ENCODE peak calls at places on chromosomes 2 and 18, in five cellular contexts. C is ovary; Q is heart left ventricle; R is CD4-positive, alpha-beta memory T cell; E is stomach. N is an unnamed sample.
A peak's percentile ranks its signal among the peaks of the same experiment; 100 is the strongest.

GRCh38 chr18:47492691-47493090 is 241.2 kb upstream of the SKOR2 start:
- DNase-seq in C (no peak), Q (no peak), R (no peak), E (no peak), N (no peak)

GRCh38 chr18:46334200-46334553 is 230.0 kb downstream of the HAUS1 start:
- DNase-seq in C (no peak), Q (no peak), R (no peak), E (no peak), N (no peak)

GRCh38 chr18:43422483-43422882 is 145.2 kb upstream of the SYT4 start:
- DNase-seq in C (no peak), Q (no peak), R (no peak), E (no peak), N (no peak)

GRCh38 chr2:104876606-104877005 is 22.7 kb downstream of the POU3F3 start:
- DNase-seq in C (no peak), Q (no peak), R (no peak), E (no peak), N (no peak)

GRCh38 chr2:226184540-226184939 is 615.1 kb downstream of the IRS1 start:
- DNase-seq in C (no peak), Q (no peak), R (no peak), E (no peak), N (no peak)

GRCh38 chr2:38723173-38723572 is 28.0 kb downstream of the SRSF7 start:
- DNase-seq in C (no peak), Q (no peak), R (no peak), E (no peak), N (no peak)

GRCh38 chr2:65265090-65266045 is 37.7 kb downstream of the ACTR2 start:
- DNase-seq in C (no peak), Q (no peak), R (peak; percentile 24), E (no peak), N (peak; percentile 67)

GRCh38 chr2:178016612-178017011 is 56.0 kb downstream of the PDE11A start:
- DNase-seq in C (no peak), Q (no peak), R (no peak), E (no peak), N (no peak)

GRCh38 chr18:79525556-79526467 is 130.1 kb downstream of the NFATC1 start:
- DNase-seq in C (peak; percentile 81), Q (peak; percentile 76), R (no peak), E (peak; percentile 71), N (no peak)

GRCh38 chr2:158569284-158569683 is 112.5 kb downstream of the PKP4 start:
- DNase-seq in C (no peak), Q (no peak), R (no peak), E (no peak), N (no peak)

GRCh38 chr2:17962874-17963273 is 84.4 kb downstream of the KCNS3 start:
- DNase-seq in C (no peak), Q (no peak), R (no peak), E (no peak), N (no peak)

GRCh38 chr18:51522821-51523220 is 325.3 kb upstream of the MEX3C start:
- DNase-seq in C (no peak), Q (no peak), R (no peak), E (no peak), N (no peak)

GRCh38 chr18:67232406-67232805 is 284.1 kb downstream of the DSEL start:
- DNase-seq in C (no peak), Q (no peak), R (no peak), E (no peak), N (no peak)

GRCh38 chr18:7577706-7578105 is 10.6 kb downstream of the PTPRM start:
- DNase-seq in C (no peak), Q (no peak), R (no peak), E (no peak), N (no peak)

GRCh38 chr2:112803691-112804521 is 19.6 kb upstream of the IL1A start:
- DNase-seq in C (no peak), Q (no peak), R (no peak), E (no peak), N (no peak)

GRCh38 chr2:175805442-175806114 is 196.5 kb downstream of the LNPK start:
- DNase-seq in C (no peak), Q (no peak), R (no peak), E (no peak), N (no peak)

GRCh38 chr2:175806115-175806470 is 196.0 kb downstream of the LNPK start:
- DNase-seq in C (no peak), Q (no peak), R (no peak), E (no peak), N (no peak)

GRCh38 chr2:175807031-175807873 is 194.8 kb downstream of the LNPK start:
- DNase-seq in C (no peak), Q (no peak), R (no peak), E (no peak), N (no peak)

GRCh38 chr2:175808858-175809257 is 193.2 kb downstream of the LNPK start:
- DNase-seq in C (no peak), Q (no peak), R (no peak), E (no peak), N (no peak)

DNA sequence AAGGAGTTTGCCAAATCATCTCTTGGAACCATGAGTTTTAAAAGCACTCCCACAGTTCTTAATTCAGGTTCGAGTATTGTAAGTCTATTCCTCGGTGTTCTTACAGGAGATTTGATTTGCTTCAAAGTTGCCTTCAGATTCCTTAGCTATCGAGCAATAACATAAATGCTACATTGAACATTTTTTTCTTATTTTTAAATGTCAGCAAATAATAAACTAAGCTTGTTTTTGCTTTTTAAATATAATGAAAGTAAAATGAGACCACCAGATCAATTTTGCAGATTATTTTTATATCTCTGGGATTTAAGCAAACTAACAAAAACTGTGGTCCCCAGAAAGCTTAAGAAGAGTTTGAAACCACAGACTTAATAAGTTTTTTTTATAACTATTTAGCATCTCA is 195.5 kb downstream of the LNPK start:
- DNase-seq in C (no peak), Q (no peak), R (no peak), E (no peak), N (no peak)
- H3K27ac ChIP-seq in C (no peak overlapping the region), Q (no peak overlapping the region), R (no peak overlapping the region), E (no peak overlapping the region), N (no peak overlapping the region)

DNA sequence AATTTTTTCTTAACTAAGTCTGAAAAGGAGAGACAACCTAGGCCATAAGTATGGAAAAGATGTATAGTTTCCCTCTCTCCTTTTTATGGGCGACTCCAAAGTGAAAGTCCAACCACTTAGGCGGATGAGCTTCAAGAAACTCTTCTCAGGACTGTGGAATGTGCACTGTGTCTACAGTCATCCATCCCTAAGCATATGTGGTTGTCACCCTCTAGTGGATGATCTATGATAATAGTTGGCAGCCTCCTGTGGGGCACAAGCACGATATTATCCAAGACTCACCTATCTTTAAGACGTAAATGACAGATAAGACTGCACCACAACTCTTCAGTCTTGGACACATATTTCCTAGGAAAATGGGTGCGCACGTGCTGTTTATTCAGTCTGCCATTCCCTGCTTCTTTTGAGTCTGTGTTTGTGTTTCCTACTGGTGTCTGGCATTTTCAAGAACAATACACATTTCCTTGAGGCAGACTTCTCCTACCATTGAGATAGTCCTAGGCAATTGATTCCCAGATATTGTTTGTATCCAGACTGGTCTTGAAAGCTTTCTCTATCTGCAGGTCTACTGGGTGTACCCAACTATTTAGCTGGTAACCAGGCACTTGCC is 145.5 kb upstream of the CTAGE1 start:
- DNase-seq in C (no peak), Q (no peak), R (peak; percentile 15), E (peak; percentile 40), N (no peak)
- H3K4me3 ChIP-seq in C (no peak overlapping the region), Q (peak overlapping the region; percentile 35), R (no peak overlapping the region), E (no peak overlapping the region), N (no peak overlapping the region)

DNA sequence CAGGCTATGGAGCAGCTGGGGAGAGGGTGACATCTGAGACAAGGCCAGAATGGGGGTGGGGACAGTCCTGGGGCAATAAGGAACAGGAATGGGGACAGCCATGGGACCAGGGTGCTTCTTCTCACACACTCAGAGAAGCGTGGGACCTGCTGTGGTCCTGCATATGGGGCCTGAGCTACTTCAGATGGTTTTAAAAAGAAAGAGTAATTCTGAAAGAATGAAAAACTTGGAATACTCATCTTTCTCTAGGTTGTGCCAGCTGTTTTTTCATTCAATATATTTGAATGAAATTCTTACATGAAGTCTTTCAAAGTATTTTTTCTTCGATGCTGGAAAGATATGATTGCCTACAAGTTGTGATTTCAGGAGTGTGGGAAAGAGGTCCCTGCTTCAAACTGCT is 227.5 kb upstream of the APCDD1 start:
- DNase-seq in C (no peak), Q (no peak), R (no peak), E (no peak), N (no peak)
- H3K9me3 ChIP-seq in C (no peaks in the 10 kb centered on the region), Q (peaks cover 22% of the 10 kb centered on the region), R (no peaks in the 10 kb centered on the region), E (peaks cover 14% of the 10 kb centered on the region), N (peaks cover 2% of the 10 kb centered on the region)

GRCh38 chr2:230129343-230129742 is 60.6 kb upstream of the SLC16A14 start:
- DNase-seq in C (no peak), Q (no peak), R (no peak), E (no peak), N (no peak)
- H3K27ac ChIP-seq in C (no peak overlapping the region), Q (peak overlapping the region; percentile 45), R (no peak overlapping the region), E (peak overlapping the region; percentile 23), N (no peak overlapping the region)

GRCh38 chr2:46275995-46276394 is 21.2 kb upstream of the EPAS1 start:
- DNase-seq in C (peak; percentile 76), Q (peak; percentile 87), R (no peak), E (no peak), N (no peak)
- H3K4me3 ChIP-seq in C (no peak overlapping the region), Q (no peak overlapping the region), R (no peak overlapping the region), E (no peak overlapping the region), N (no peak overlapping the region)

GRCh38 chr18:1495387-1495786 is 590.7 kb downstream of the ADCYAP1 start:
- DNase-seq in C (no peak), Q (no peak), R (no peak), E (no peak), N (no peak)

GRCh38 chr18:1503847-1504246 is 599.2 kb downstream of the ADCYAP1 start:
- DNase-seq in C (no peak), Q (no peak), R (no peak), E (no peak), N (no peak)

GRCh38 chr18:1499265-1499664 is 594.6 kb downstream of the ADCYAP1 start:
- DNase-seq in C (no peak), Q (no peak), R (no peak), E (no peak), N (no peak)

GRCh38 chr18:1498216-1498615 is 593.5 kb downstream of the ADCYAP1 start:
- DNase-seq in C (no peak), Q (no peak), R (no peak), E (no peak), N (no peak)
- H3K9me3 ChIP-seq in C (no peaks in the 10 kb centered on the region), Q (peaks cover 12% of the 10 kb centered on the region), R (no peaks in the 10 kb centered on the region), E (peaks cover 6% of the 10 kb centered on the region), N (peaks cover 3% of the 10 kb centered on the region)

GRCh38 chr2:235439959-235440662 is 53.7 kb upstream of the AGAP1 start:
- DNase-seq in C (no peak), Q (no peak), R (no peak), E (no peak), N (no peak)
- H3K27ac ChIP-seq in C (no peak overlapping the region), Q (no peak overlapping the region), R (no peak overlapping the region), E (no peak overlapping the region), N (no peak overlapping the region)

N was measured in CD4-positive, CD25-positive, alpha-beta regulatory T cell.